ENCODE peak calls at places on chromosome 3, in ten cellular contexts. W is AG09319; Z is thyroid gland; C is CD8-positive, alpha-beta T cell; N is left ventricle myocardium inferior; P is cardiac fibroblast; O is GM10248; X is upper lobe of right lung; S is fibroblast of lung; U is AG10803. M is an unnamed sample.

GRCh38 chr3:146813496-146813895 is 208.3 kb upstream of the PLSCR5 start:
- DNase-seq in W (no peak), Z (no peak), C (no peak), N (no peak), P (no peak), O (no peak), X (no peak), S (no peak), U (peak), M (no peak)

GRCh38 chr3:115766587-115767492 is 143.5 kb downstream of the GAP43 start:
- DNase-seq in W (no peak), Z (no peak), C (no peak), N (no peak), P (peak), O (no peak), X (no peak), S (peak), U (peak), M (no peak)

GRCh38 chr3:61901986-61902385 is 340.6 kb downstream of the PTPRG start:
- DNase-seq in W (no peak), Z (no peak), C (no peak), N (no peak), P (no peak), O (no peak), X (no peak), S (no peak), U (no peak), M (no peak)

GRCh38 chr3:52731590-52731989 is 25.7 kb downstream of the SPCS1 start:
- DNase-seq in W (no peak), Z (no peak), C (no peak), N (no peak), P (no peak), O (no peak), X (no peak), S (no peak), U (no peak), M (no peak)

GRCh38 chr3:172982731-172983364 is 158.2 kb downstream of the SPATA16 start:
- DNase-seq in W (no peak), Z (no peak), C (no peak), N (no peak), P (peak), O (no peak), X (no peak), S (peak), U (no peak), M (no peak)

GRCh38 chr3:141052570-141053069 is 1.5 kb downstream of the SPSB4 start:
- DNase-seq in W (no peak), Z (no peak), C (no peak), N (peak), P (no peak), O (no peak), X (no peak), S (no peak), U (no peak), M (no peak)

GRCh38 chr3:23945903-23946751 is 1.0 kb downstream of the NR1D2 start:
- DNase-seq in W (peak), Z (peak), C (peak), N (peak), P (peak), O (peak), X (peak), S (peak), U (peak), M (peak)

GRCh38 chr3:124951511-124952390 is 17.2 kb upstream of the MUC13 start:
- DNase-seq in W (no peak), Z (no peak), C (no peak), N (no peak), P (peak), O (no peak), X (no peak), S (peak), U (peak), M (no peak)

GRCh38 chr3:172938788-172939187 is 188.3 kb downstream of the ECT2 start:
- DNase-seq in W (no peak), Z (no peak), C (no peak), N (no peak), P (peak), O (no peak), X (no peak), S (no peak), U (no peak), M (no peak)

GRCh38 chr3:129575233-129575986 is 31.1 kb downstream of the PLXND1 start:
- DNase-seq in W (no peak), Z (no peak), C (no peak), N (no peak), P (no peak), O (no peak), X (no peak), S (no peak), U (no peak), M (no peak)

GRCh38 chr3:99400352-99400751 is 238.0 kb upstream of the COL8A1 start:
- DNase-seq in W (no peak), Z (no peak), C (no peak), N (no peak), P (no peak), O (no peak), X (no peak), S (no peak), U (no peak), M (no peak)

GRCh38 chr3:99842826-99843589 is 25.3 kb downstream of the CMSS1 start:
- DNase-seq in W (no peak), Z (no peak), C (no peak), N (no peak), P (peak), O (peak), X (no peak), S (peak), U (peak), M (no peak)

GRCh38 chr3:152039887-152040286 is 166.4 kb downstream of the SUCNR1 start:
- DNase-seq in W (no peak), Z (no peak), C (no peak), N (no peak), P (no peak), O (peak), X (no peak), S (no peak), U (no peak), M (no peak)

GRCh38 chr3:184336484-184337230 is 743 bp upstream of the FAM131A start:
- DNase-seq in W (no peak), Z (peak), C (no peak), N (no peak), P (peak), O (peak), X (no peak), S (peak), U (peak), M (no peak)

GRCh38 chr3:51620543-51620942 is 50.5 kb upstream of the TEX264 start:
- DNase-seq in W (peak), Z (no peak), C (no peak), N (no peak), P (peak), O (no peak), X (no peak), S (peak), U (peak), M (no peak)

GRCh38 chr3:153439780-153440179 is 277.8 kb downstream of the RAP2B start:
- DNase-seq in W (no peak), Z (no peak), C (no peak), N (no peak), P (no peak), O (no peak), X (no peak), S (no peak), U (no peak), M (no peak)

GRCh38 chr3:51932471-51933370 is 9.0 kb downstream of the RRP9 start:
- DNase-seq in W (no peak), Z (no peak), C (no peak), N (no peak), P (no peak), O (no peak), X (no peak), S (no peak), U (no peak), M (no peak)

GRCh38 chr3:149830902-149831301 is 17.9 kb downstream of the RNF13 start:
- DNase-seq in W (no peak), Z (no peak), C (no peak), N (no peak), P (no peak), O (no peak), X (no peak), S (no peak), U (no peak), M (no peak)

GRCh38 chr3:38117748-38118420 is 19.0 kb downstream of the ACAA1 start:
- DNase-seq in W (no peak), Z (peak), C (peak), N (peak), P (peak), O (peak), X (peak), S (peak), U (peak), M (no peak)

GRCh38 chr3:25027639-25028038 is 400.4 kb upstream of the RARB start:
- DNase-seq in W (no peak), Z (peak), C (no peak), N (no peak), P (no peak), O (no peak), X (no peak), S (no peak), U (no peak), M (no peak)

GRCh38 chr3:105944721-105945120 is 75.9 kb upstream of the CBLB start:
- DNase-seq in W (no peak), Z (no peak), C (no peak), N (no peak), P (peak), O (no peak), X (no peak), S (peak), U (peak), M (no peak)

GRCh38 chr3:94032187-94032586 is 3.8 kb upstream of the STX19 start:
- DNase-seq in W (no peak), Z (no peak), C (no peak), N (no peak), P (peak), O (no peak), X (no peak), S (no peak), U (peak), M (no peak)

GRCh38 chr3:69426291-69426690 is 40.4 kb upstream of the FRMD4B start:
- DNase-seq in W (no peak), Z (no peak), C (no peak), N (no peak), P (no peak), O (no peak), X (no peak), S (no peak), U (no peak), M (no peak)

GRCh38 chr3:40043444-40043755 is 234.0 kb downstream of the MYRIP start:
- DNase-seq in W (peak), Z (peak), C (no peak), N (no peak), P (peak), O (no peak), X (no peak), S (no peak), U (peak), M (no peak)

GRCh38 chr3:13793451-13793850 is 86.4 kb downstream of the WNT7A start:
- DNase-seq in W (no peak), Z (no peak), C (no peak), N (no peak), P (no peak), O (no peak), X (peak), S (no peak), U (no peak), M (peak)

GRCh38 chr3:31432897-31433678 is 99.6 kb upstream of the STT3B start:
- DNase-seq in W (no peak), Z (no peak), C (no peak), N (no peak), P (peak), O (no peak), X (no peak), S (peak), U (no peak), M (no peak)

GRCh38 chr3:30193625-30194044 is 412.8 kb upstream of the TGFBR2 start:
- DNase-seq in W (no peak), Z (no peak), C (no peak), N (no peak), P (no peak), O (no peak), X (no peak), S (no peak), U (no peak), M (no peak)

GRCh38 chr3:101010316-101010715 is 17.1 kb upstream of the ABI3BP start:
- DNase-seq in W (peak), Z (no peak), C (no peak), N (no peak), P (peak), O (no peak), X (no peak), S (no peak), U (peak), M (no peak)

GRCh38 chr3:133643611-133644010 is 18.1 kb downstream of the TOPBP1 start:
- DNase-seq in W (no peak), Z (no peak), C (no peak), N (no peak), P (no peak), O (no peak), X (no peak), S (no peak), U (no peak), M (no peak)

GRCh38 chr3:180523040-180523439 is 78.9 kb upstream of the TTC14 start:
- DNase-seq in W (no peak), Z (no peak), C (no peak), N (no peak), P (no peak), O (no peak), X (no peak), S (no peak), U (no peak), M (no peak)

GRCh38 chr3:178439504-178439903 is 96.7 kb upstream of the KCNMB2 start:
- DNase-seq in W (no peak), Z (peak), C (no peak), N (no peak), P (peak), O (peak), X (no peak), S (peak), U (peak), M (no peak)

GRCh38 chr3:178445139-178445538 is 91.1 kb upstream of the KCNMB2 start:
- DNase-seq in W (no peak), Z (no peak), C (no peak), N (no peak), P (no peak), O (no peak), X (no peak), S (no peak), U (no peak), M (no peak)

GRCh38 chr3:178446054-178446453 is 90.2 kb upstream of the KCNMB2 start:
- DNase-seq in W (no peak), Z (no peak), C (no peak), N (no peak), P (no peak), O (no peak), X (no peak), S (no peak), U (no peak), M (no peak)

GRCh38 chr3:178444416-178444815 is 91.8 kb upstream of the KCNMB2 start:
- DNase-seq in W (no peak), Z (peak), C (no peak), N (no peak), P (no peak), O (no peak), X (no peak), S (no peak), U (no peak), M (no peak)

DNA sequence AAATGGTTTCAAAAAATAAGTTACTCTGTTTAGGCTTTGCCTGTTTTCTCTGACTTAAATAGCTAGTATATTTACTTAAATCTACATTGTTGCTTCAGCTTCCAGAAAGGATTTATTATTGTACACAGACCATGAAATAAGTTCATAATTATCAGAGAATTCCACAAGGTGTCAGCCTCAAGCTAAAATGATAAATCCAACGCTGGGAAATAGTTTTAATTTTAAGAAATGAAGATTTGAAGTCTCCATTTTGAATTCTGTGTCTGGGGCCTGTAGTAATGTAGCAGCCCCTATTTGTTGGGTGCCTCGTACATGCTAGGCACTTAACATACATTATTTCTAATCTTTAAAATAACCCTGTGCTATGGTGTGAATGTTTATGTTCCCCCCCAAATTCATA is 92.6 kb upstream of the KCNMB2 start:
- DNase-seq in W (no peak), Z (no peak), C (no peak), N (no peak), P (peak), O (no peak), X (no peak), S (peak), U (peak), M (no peak)
- TF ChIP-seq CTCF in W (no peak), Z (peak), C (no peak), N (peak), P (no peak), O (no peak), X (no peak), S (no peak), U (peak), M (peak)

GRCh38 chr3:160686955-160687535 is 10.1 kb downstream of the ARL14 start:
- DNase-seq in W (no peak), Z (no peak), C (no peak), N (no peak), P (peak), O (peak), X (no peak), S (peak), U (peak), M (no peak)
- TF ChIP-seq CTCF in W (peak), Z (peak), C (peak), N (peak), P (peak), O (peak), X (peak), S (peak), U (peak), M (peak)

DNA sequence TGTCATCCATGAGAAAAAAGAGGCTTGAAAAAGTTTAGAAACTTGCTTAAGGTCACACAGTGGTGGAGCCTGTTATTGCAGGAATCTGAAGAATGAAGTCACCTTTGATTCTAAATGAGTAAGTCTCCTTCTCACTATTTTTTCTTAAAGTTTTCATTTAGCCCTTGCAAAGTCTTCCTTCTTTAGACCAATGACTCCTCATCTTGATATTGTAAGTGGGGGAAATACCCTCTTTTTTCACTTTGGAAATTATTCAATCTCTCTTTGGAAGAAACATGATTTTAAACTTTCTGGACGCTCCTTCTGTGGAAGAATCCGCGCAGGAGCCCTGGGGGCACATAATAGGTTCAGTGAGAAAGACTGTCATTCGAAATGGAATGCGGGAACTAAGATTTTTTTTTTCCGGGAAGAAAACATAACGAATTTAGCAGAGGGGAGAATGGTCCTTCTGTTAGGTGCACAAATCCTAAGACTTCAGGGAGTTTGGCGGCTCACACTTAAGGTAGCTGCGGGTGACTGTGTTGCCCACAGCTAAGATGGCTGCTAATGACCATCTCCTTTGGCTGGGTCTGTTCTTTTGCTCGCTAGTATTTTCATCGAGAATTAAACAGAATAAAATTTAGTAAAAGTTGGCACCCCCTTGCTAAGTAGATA is 614 bp upstream of the SLMAP start:
- DNase-seq in W (no peak), Z (peak), C (no peak), N (peak), P (peak), O (peak), X (no peak), S (no peak), U (peak), M (no peak)
- TF ChIP-seq CTCF in W (no peak), Z (peak), C (peak), N (no peak), P (peak), O (no peak), X (peak), S (peak), U (no peak), M (peak)

DNA sequence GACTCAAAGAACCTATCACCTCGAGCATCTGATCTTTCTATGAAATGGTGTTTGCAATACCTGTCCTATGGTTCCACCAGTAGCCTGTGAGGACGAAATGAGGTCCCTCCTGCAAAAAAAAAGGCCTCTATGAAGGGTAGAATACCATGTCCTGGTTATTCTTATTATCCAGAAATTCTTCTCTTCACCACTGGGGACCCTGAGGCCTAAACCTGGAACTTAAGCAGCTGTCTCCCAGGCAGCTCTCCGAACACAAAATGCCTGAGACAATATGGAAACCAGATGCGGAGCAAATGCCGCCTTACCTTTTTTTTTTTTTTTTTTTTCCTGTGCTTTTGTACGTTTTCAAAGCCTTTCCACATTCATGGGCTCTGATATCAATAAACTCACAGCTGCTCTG is 62.1 kb upstream of the WNT5A start:
- DNase-seq in W (peak), Z (no peak), C (no peak), N (no peak), P (peak), O (no peak), X (no peak), S (peak), U (peak), M (no peak)
- TF ChIP-seq CTCF in W (peak), Z (peak), C (no peak), N (peak), P (peak), O (no peak), X (no peak), S (peak), U (peak), M (peak)

DNA sequence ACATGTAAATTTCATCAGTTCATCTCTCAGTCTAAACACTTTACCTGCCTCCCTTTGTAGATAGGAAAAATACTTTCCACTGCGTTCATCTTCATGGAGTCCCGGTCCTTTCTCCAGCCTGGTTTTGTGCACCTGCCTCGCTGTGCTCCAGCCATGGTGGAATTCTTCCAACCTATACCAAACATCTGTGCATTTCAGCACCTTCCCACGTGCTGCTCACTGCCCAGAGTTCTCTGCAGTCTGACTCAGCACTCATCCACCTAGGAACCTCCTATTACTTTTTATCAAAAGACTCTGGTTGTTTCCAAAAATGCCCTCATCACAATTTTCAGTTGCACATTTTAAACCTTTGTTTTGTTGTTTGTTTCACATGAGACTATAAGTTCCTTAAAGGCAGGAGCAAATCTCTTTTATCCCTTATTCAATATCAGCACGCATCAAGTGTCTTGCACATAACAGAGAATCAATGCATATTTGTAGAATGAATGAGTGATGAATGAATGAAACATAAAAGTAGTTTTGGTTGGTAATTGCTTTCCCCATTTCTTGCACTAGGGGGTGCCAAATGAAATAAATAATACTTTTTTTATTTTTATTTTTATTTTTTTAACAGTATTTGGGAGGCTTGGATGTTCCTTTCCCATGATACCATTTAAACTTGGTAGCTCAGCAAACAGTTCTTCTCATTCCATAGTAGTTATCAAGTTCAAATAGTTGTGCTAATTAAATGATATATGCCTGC is 30.2 kb upstream of the ADAMTS9 start:
- DNase-seq in W (no peak), Z (no peak), C (no peak), N (no peak), P (peak), O (no peak), X (no peak), S (peak), U (no peak), M (no peak)
- TF ChIP-seq CTCF in W (peak), Z (peak), C (no peak), N (peak), P (peak), O (no peak), X (peak), S (peak), U (peak), M (peak)

DNA sequence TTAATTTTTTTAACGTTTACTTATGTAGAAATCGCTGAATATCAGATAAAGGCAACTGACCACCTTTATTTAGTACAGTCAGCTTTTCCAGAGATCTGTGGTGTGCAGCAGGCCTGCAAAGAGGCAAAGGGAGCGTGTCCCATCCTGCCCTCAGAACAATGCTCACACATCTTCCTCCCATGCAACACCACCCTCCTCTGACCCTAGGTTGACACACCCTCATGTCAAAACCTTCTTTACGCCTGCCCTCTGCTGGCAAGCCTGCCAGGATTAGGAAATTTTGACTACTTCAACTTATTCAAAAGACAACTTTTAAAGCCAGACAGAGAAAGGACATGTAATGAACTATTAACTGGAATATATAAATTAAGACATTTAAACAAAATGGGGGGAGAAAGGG is 513.7 kb downstream of the FOXP1 start:
- DNase-seq in W (no peak), Z (peak), C (peak), N (peak), P (peak), O (peak), X (no peak), S (peak), U (peak), M (no peak)
- TF ChIP-seq CTCF in W (peak), Z (peak), C (peak), N (peak), P (peak), O (peak), X (peak), S (peak), U (peak), M (peak)

M was measured in chondrocyte.